ENCODE peak calls at places on chromosomes 12 and 14, in eight cellular contexts. B is cardiac muscle cell, J is mammary epithelial cell, Q is suprapubic skin, H is left ventricle myocardium inferior, Z is aorta, N is mesenchymal stem cell, F is A549. P is an unnamed sample. For H3K4me1, the result is how much of the 10 kb centered on the place peaks cover.

GRCh38 chr12:120800665-120801064 is 75.0 kb downstream of the ACADS start:
- DNase-seq in B (no peak), F (no peak), N (no peak), J (no peak), H (no peak), Q (no peak), Z (no peak), P (no peak)

GRCh38 chr12:63093711-63094110 is 57.3 kb downstream of the AVPR1A start:
- DNase-seq in J (no peak), N (no peak), H (no peak), Z (no peak), Q (no peak), B (no peak), F (no peak), P (no peak)

GRCh38 chr14:76763362-76764041 is 2.2 kb downstream of the VASH1 start:
- DNase-seq in Z (no peak), B (no peak), N (peak), H (no peak), Q (no peak), F (no peak), J (no peak), P (no peak)

GRCh38 chr14:81062816-81063215 is 107.4 kb downstream of the TSHR start:
- DNase-seq in F (no peak), H (no peak), B (peak), N (no peak), J (peak), Z (no peak), Q (no peak), P (no peak)

GRCh38 chr12:48810817-48811453 is 7.4 kb upstream of the CACNB3 start:
- DNase-seq in Q (no peak), B (no peak), N (peak), H (no peak), J (peak), Z (no peak), F (no peak), P (no peak)

GRCh38 chr12:51926718-51927117 is 19.4 kb downstream of the ACVRL1 start:
- DNase-seq in F (peak), J (peak), N (peak), Z (no peak), Q (peak), B (peak), H (no peak), P (no peak)

GRCh38 chr14:73344304-73344703 is 107.0 kb downstream of the PAPLN start:
- DNase-seq in Z (no peak), H (no peak), F (no peak), Q (no peak), B (no peak), N (no peak), J (no peak), P (no peak)

GRCh38 chr12:7797698-7798398 is 8.6 kb downstream of the NANOG start:
- DNase-seq in F (no peak), N (peak), J (peak), H (no peak), Z (no peak), B (peak), Q (no peak), P (no peak)

GRCh38 chr12:93144109-93144508 is 215.0 kb upstream of the EEA1 start:
- DNase-seq in B (no peak), Z (no peak), Q (no peak), H (no peak), N (no peak), J (no peak), F (no peak), P (no peak)

GRCh38 chr14:75752086-75752485 is 91.0 kb downstream of the TTLL5 start:
- DNase-seq in J (no peak), Q (no peak), H (no peak), F (no peak), Z (no peak), B (no peak), N (no peak), P (no peak)

GRCh38 chr12:119258149-119258548 is 76.4 kb upstream of the CCDC60 start:
- DNase-seq in N (no peak), J (no peak), Z (no peak), B (no peak), F (no peak), H (no peak), Q (no peak), P (no peak)

GRCh38 chr14:74634481-74634880 is 22.4 kb upstream of the LTBP2 start:
- DNase-seq in F (no peak), B (no peak), N (no peak), Q (no peak), J (no peak), Z (no peak), H (no peak), P (no peak)
- H3K4me1 ChIP-seq in F (under half), B (under half), N (under half), Q (under half), J (under half), Z (under half), H (under half), P (under half)

DNA sequence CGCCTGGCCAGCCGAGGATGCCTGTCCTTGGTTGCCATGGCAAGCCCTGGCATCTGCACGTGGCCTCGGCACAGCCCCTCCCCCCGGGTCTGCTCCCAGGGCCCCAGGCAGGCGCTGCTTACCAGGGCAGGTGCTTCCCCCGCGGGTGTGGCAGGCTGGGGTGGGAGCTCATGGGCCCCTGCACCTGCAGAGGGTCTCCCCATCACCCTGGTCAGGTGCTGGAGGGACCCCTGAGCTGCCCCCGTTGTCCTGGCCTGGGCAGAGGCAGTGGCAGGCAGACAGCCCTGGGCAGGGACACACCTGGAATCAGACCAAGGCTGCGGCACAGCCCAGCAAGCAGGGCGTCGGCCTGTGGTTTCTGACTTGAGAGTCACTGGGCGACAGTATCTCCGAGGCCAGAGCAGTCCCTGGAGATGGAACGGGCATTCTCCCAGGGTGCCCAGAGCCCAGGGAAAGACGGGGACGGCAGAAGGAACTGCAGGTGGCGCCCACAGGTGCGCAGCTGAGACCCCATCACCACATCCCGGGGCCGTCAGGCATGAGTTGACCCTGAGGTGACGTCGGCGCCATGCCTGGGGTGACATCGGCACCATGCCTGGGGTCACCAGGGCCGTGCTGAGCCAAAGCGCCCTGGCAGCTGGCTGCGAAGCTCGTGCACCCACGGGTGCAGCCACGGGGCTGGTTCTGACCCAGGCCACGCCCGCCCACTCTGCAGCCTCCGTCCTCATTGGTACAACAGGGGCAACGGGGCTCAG is 56.1 kb upstream of the FBRSL1 start:
- DNase-seq in J (no peak), Q (no peak), Z (no peak), H (no peak), F (no peak), B (no peak), N (no peak), P (no peak)
- H3K4me1 ChIP-seq in J (under half), Q (half or more), Z (under half), H (under half), F (under half), B (under half), N (under half), P (under half)

GRCh38 chr12:96240656-96241055 is 46.5 kb downstream of the ELK3 start:
- DNase-seq in B (no peak), Z (no peak), Q (no peak), N (no peak), H (no peak), F (no peak), J (no peak), P (no peak)

GRCh38 chr12:96239711-96240234 is 45.6 kb downstream of the ELK3 start:
- DNase-seq in Q (peak), N (peak), B (peak), Z (no peak), J (no peak), F (no peak), H (peak), P (no peak)

GRCh38 chr12:96238336-96239031 is 44.3 kb downstream of the ELK3 start:
- DNase-seq in J (no peak), H (peak), N (no peak), F (no peak), Q (peak), B (peak), Z (no peak), P (no peak)

GRCh38 chr12:96241484-96242256 is 47.5 kb downstream of the ELK3 start:
- DNase-seq in J (no peak), Z (peak), B (no peak), Q (peak), F (no peak), N (peak), H (no peak), P (no peak)

DNA sequence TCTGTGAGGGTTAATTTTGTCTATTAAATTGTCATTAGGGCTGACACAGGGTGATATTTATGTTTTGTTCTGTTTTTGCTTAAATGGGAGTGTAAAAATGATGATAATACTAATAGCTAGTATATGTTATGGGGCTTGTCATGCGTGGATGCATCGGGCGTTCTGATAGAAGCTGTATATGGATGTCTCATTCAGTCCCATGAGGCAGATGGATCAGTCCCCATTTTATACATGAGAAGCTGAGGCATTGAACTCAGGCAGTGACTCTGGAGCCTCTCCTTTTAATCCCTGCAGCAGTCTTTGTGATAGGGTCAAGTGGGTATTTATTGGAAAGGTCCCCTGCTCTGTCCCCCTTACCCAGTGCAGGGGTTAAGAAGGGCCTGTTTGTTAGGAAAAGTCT is 46.1 kb downstream of the ELK3 start:
- DNase-seq in J (no peak), Q (no peak), N (no peak), F (no peak), Z (no peak), H (no peak), B (no peak), P (no peak)
- H3K4me1 ChIP-seq in J (under half), Q (half or more), N (under half), F (under half), Z (under half), H (half or more), B (under half), P (under half)

GRCh38 chr12:4118017-4118510 is 155.5 kb upstream of the CCND2 start:
- DNase-seq in Z (peak), N (peak), F (no peak), J (peak), B (no peak), Q (no peak), H (peak), P (no peak)

GRCh38 chr12:4117386-4118016 is 156.1 kb upstream of the CCND2 start:
- DNase-seq in F (no peak), H (no peak), Q (no peak), B (no peak), Z (no peak), N (no peak), J (no peak), P (no peak)

GRCh38 chr12:4115570-4115969 is 158.0 kb upstream of the CCND2 start:
- DNase-seq in F (no peak), N (no peak), Z (no peak), H (no peak), Q (no peak), B (no peak), J (no peak), P (no peak)

GRCh38 chr12:4114986-4115385 is 158.6 kb upstream of the CCND2 start:
- DNase-seq in Q (no peak), F (no peak), H (no peak), B (no peak), N (no peak), Z (no peak), J (no peak), P (no peak)

GRCh38 chr12:4116251-4117111 is 157.1 kb upstream of the CCND2 start:
- DNase-seq in J (peak), Z (no peak), N (peak), F (no peak), B (no peak), H (no peak), Q (no peak), P (no peak)
- H3K4me1 ChIP-seq in J (half or more), Z (under half), N (under half), F (under half), B (under half), H (under half), Q (under half), P (under half)

DNA sequence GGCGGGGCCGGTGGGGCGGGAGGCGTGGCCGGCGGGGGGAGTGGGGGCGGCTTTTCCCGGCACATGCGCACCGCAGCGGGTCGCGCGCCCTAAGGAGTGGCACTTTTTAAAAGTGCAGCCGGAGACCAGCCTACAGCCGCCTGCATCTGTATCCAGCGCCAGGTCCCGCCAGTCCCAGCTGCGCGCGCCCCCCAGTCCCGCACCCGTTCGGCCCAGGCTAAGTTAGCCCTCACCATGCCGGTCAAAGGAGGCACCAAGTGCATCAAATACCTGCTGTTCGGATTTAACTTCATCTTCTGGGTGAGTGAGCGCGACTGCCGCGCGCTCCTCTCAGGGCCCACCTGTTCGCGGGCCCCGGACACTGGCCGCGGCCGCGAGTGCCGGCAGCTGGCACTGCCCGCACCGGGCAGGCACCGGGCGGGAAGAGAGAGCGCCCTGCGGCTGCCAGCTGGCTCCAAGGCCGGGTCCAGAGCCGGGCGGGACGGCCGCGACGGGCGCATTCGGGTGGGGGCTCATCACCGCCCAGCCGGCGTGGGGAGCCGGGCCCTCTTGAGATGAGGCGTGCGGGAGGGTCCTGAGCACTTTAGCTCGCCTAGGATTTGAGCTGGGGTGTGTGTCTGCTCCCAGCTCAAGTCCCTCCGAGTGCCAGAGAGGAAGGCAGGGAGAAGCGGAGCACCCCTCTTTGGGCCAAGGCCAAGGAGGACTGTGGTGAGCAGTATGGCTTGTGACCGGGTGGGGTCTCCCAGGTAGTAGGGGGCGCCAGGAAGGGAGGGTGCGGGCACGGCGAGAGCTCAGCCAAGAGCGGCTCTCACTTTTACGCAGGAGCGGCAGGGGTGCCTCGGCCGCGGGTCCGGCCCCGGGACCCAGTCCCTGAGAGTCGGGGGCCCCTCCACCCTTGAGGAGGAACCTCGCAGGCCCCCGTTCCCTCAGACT is at the start of gene CD9:
- DNase-seq in B (peak), N (peak), Q (no peak), Z (peak), J (peak), H (peak), F (peak), P (no peak)
- H3K4me1 ChIP-seq in B (under half), N (under half), Q (half or more), Z (under half), J (half or more), H (half or more), F (under half), P (half or more)

DNA sequence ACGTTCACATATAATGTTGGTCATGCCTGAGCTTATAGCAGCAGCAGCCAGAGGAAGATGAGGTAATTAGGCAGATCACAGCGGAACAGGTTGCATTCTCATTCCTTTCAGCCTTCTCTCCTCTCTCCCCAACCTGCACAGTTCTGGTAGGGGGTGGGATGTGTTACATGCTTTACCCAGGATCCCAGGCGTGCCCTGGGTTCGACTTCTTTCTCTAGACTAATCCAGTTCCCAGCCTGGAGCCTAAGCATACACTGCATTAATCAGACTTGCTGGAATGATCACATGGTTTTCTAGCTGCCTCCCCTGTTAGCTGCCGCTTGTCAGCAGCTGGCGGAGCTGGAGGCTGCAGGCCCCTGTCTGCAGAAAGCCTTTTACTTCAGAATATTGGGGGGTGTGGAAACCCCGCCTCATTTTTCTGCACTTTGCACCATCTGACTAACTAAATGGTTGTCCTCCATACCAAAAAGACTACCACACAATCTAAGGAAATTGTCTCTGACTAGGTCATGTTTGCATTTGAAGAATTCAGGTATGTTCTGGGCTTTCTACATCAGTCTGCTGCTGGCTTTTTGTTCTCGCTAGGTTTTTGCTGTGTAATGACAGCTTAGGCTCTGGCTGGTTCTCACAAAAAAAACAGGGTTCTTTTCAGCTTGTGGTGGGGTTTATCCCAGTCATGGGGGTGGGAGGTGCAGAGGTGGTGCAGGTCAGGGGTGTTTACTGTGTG is 45.9 kb upstream of the EVL start:
- DNase-seq in N (peak), Z (no peak), F (peak), B (peak), Q (no peak), J (no peak), H (no peak), P (no peak)
- H3K4me1 ChIP-seq in N (under half), Z (under half), F (under half), B (under half), Q (under half), J (under half), H (half or more), P (under half)

DNA sequence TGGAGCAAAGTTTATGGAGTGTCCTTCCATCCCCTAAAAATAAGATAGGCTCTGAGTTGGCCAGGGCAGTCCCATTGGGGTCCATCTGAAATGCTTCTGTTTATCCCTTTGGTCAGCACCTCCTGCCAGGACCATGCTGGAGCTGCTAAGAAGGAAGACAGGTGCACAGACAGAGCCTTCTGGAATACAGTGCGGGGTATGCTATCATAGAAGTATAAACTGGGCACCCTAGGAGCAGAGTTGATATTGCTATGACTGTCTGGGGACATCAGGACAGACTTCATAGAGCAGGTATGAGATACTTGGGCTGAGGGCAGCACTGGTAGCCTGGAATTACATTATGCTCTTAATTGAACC is 170.4 kb upstream of the HIF1A start:
- DNase-seq in F (no peak), B (no peak), H (no peak), N (no peak), J (no peak), Q (no peak), Z (no peak), P (no peak)
- H3K4me1 ChIP-seq in F (half or more), B (under half), H (half or more), N (under half), J (half or more), Q (half or more), Z (under half), P (under half)

GRCh38 chr12:9636150-9636549 is 28.4 kb upstream of the KLRB1 start:
- DNase-seq in J (no peak), N (no peak), F (no peak), B (no peak), Z (no peak), H (no peak), Q (no peak), P (no peak)
- H3K4me1 ChIP-seq in J (under half), N (under half), F (under half), B (under half), Z (under half), H (under half), Q (under half), P (under half)

GRCh38 chr14:59187802-59188460 is 536 bp upstream of the DAAM1 start:
- DNase-seq in Q (peak), N (no peak), B (peak), Z (peak), F (peak), J (no peak), H (peak), P (no peak)

GRCh38 chr14:59189281-59189821 is 884 bp downstream of the DAAM1 start:
- DNase-seq in J (peak), H (no peak), F (peak), Z (no peak), N (no peak), B (peak), Q (peak), P (no peak)

GRCh38 chr14:59190372-59190771 is 1.9 kb downstream of the DAAM1 start:
- DNase-seq in J (no peak), F (peak), Q (no peak), B (peak), Z (no peak), N (no peak), H (no peak), P (no peak)

GRCh38 chr14:59188461-59189280 is at the start of gene DAAM1:
- DNase-seq in Q (peak), N (peak), H (peak), J (peak), F (peak), B (peak), Z (peak), P (peak)

DNA sequence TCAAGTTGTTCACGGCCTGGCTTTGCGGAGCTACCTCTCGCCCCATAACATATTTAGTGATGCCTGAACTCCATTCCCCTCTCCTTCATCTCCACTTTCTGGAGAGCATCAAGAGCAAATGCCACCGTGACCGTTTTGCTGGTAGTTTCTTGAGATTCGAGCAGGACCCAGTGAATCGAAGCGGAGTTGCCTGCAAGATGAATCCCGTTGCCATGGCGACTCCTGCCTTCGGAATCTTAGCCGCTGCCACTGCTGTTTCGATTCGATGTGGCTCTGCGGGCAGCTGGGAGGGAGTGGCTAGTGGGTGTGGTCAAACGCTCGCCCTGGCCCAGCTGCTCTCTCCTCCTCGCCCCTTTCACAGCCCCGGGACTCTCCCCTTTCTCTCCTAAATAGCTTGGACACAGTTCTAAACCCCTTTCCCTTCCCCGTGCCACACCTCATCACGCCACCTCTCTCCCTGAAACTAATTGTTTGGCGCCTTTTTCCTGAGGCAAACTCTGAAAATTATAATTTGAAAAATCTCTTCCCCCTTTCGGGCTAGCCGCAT is 1.4 kb downstream of the DAAM1 start:
- DNase-seq in N (peak), Z (peak), H (peak), Q (peak), F (peak), J (peak), B (peak), P (peak)
- H3K4me1 ChIP-seq in N (under half), Z (under half), H (half or more), Q (half or more), F (under half), J (under half), B (under half), P (under half)